ENCODE peak calls at places on chromosomes 11 and 22, in eight cellular contexts. K is GM23248, L is H1, H is colonic mucosa, C is mesenchymal stem cell, Y is HCT116, E is mammary epithelial cell, F is fibroblast of lung. O is an unnamed sample.

GRCh38 chr11:65274734-65275682 is 13.2 kb downstream of the POLA2 start:
- DNase-seq in K (peak), L (no peak), H (peak), C (peak), Y (peak), E (peak), F (peak), O (peak)

GRCh38 chr22:39024923-39025322 is 4.0 kb downstream of the APOBEC3D start:
- DNase-seq in K (no peak), L (no peak), H (no peak), C (no peak), Y (no peak), E (no peak), F (no peak), O (no peak)

GRCh38 chr11:13955971-13956421 is 6.5 kb upstream of the SPON1 start:
- DNase-seq in K (peak), L (peak), H (peak), C (peak), Y (peak), E (no peak), F (peak), O (peak)

GRCh38 chr11:29124436-29124835 is 892.4 kb downstream of the KCNA4 start:
- DNase-seq in K (no peak), L (no peak), H (no peak), C (no peak), Y (no peak), E (no peak), F (peak), O (peak)

GRCh38 chr11:127412722-127413121 is 412.2 kb upstream of the KIRREL3 start:
- DNase-seq in K (no peak), L (no peak), H (no peak), C (no peak), Y (no peak), E (no peak), F (no peak), O (no peak)

GRCh38 chr11:118212781-118213565 is 11.8 kb downstream of the JAML start:
- DNase-seq in K (no peak), L (no peak), H (no peak), C (no peak), Y (no peak), E (no peak), F (no peak), O (no peak)

GRCh38 chr11:57131080-57131790 is 50.5 kb upstream of the LRRC55 start:
- DNase-seq in K (peak), L (peak), H (peak), C (no peak), Y (no peak), E (peak), F (peak), O (no peak)

GRCh38 chr22:24595228-24595627 is 2.4 kb upstream of the LRRC75B start:
- DNase-seq in K (no peak), L (no peak), H (no peak), C (no peak), Y (no peak), E (no peak), F (no peak), O (no peak)

GRCh38 chr11:65366340-65366773 is 11.8 kb downstream of the TIGD3 start:
- DNase-seq in K (peak), L (no peak), H (peak), C (peak), Y (peak), E (peak), F (peak), O (peak)

GRCh38 chr11:59437770-59438169 is 1.5 kb downstream of the OR5A1 start:
- DNase-seq in K (no peak), L (no peak), H (no peak), C (no peak), Y (no peak), E (no peak), F (no peak), O (no peak)

GRCh38 chr11:9089061-9089460 is 2.3 kb downstream of the SCUBE2 start:
- DNase-seq in K (no peak), L (no peak), H (peak), C (no peak), Y (no peak), E (no peak), F (no peak), O (no peak)

GRCh38 chr11:34480339-34480738 is 33.3 kb downstream of the ELF5 start:
- DNase-seq in K (peak), L (no peak), H (no peak), C (no peak), Y (no peak), E (peak), F (peak), O (peak)

GRCh38 chr11:63917685-63918523 is 940 bp upstream of the RCOR2 start:
- DNase-seq in K (peak), L (peak), H (peak), C (peak), Y (peak), E (no peak), F (no peak), O (no peak)

GRCh38 chr11:76759092-76759491 is 24.1 kb upstream of the TSKU start:
- DNase-seq in K (no peak), L (no peak), H (no peak), C (no peak), Y (no peak), E (no peak), F (no peak), O (no peak)

GRCh38 chr11:63915961-63916836 is 765 bp downstream of the RCOR2 start:
- DNase-seq in K (peak), L (peak), H (peak), C (peak), Y (no peak), E (no peak), F (no peak), O (no peak)

GRCh38 chr11:28730336-28730735 is 622.1 kb downstream of the METTL15 start:
- DNase-seq in K (peak), L (no peak), H (no peak), C (no peak), Y (no peak), E (peak), F (peak), O (peak)

GRCh38 chr11:119336744-119337469 is 2.6 kb downstream of the RNF26 start:
- DNase-seq in K (no peak), L (no peak), H (no peak), C (no peak), Y (no peak), E (no peak), F (no peak), O (no peak)

GRCh38 chr22:29477919-29478318 is 2.1 kb upstream of the NEFH start:
- DNase-seq in K (no peak), L (no peak), H (no peak), C (no peak), Y (no peak), E (no peak), F (no peak), O (no peak)

GRCh38 chr22:23452231-23453010 is 127.7 kb downstream of the IGLL1 start:
- DNase-seq in K (no peak), L (no peak), H (no peak), C (no peak), Y (no peak), E (no peak), F (no peak), O (no peak)

DNA sequence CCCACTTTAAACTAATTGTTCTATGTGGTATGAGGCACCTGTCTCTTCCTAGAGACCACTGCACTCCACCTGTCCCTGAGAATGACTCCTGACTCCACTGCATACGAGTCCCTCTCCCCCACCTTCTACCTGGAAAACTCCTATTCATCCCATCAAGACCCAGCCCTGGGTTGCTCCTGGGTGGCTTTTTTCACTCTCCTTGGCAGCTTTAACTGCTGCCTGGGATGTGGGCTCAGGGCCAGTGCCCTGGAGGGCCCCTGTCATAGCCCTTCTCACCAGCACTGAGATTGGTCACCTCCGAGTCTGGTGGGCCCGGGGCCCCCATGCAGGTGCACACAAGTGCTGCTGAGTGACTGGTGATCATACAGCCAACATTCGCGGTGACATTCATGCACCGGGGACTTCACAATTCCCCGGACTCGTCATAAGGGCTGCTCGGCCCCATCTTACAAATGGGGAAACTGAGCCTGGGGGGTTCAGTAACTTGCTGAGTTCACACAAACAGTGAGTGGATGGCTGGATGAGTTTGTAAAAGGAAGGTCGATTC is 25.9 kb upstream of the TOLLIP start:
- DNase-seq in K (no peak), L (no peak), H (no peak), C (no peak), Y (no peak), E (no peak), F (no peak), O (no peak)
- H3K4me3 ChIP-seq in K (peak), L (peak), H (no peak), C (no peak), Y (no peak), E (no peak), F (no peak), O (no peak)

GRCh38 chr11:12112150-12112520 is 1.7 kb downstream of the MICAL2 start:
- DNase-seq in K (no peak), L (no peak), H (no peak), C (no peak), Y (no peak), E (peak), F (no peak), O (no peak)

GRCh38 chr11:12110714-12111481 is 508 bp downstream of the MICAL2 start:
- DNase-seq in K (peak), L (peak), H (peak), C (peak), Y (no peak), E (peak), F (no peak), O (no peak)

GRCh38 chr11:12110201-12110713 is at the start of gene MICAL2:
- DNase-seq in K (peak), L (peak), H (peak), C (peak), Y (peak), E (peak), F (peak), O (peak)

GRCh38 chr11:12112731-12113130 is 2.3 kb downstream of the MICAL2 start:
- DNase-seq in K (no peak), L (no peak), H (no peak), C (no peak), Y (no peak), E (no peak), F (no peak), O (no peak)

DNA sequence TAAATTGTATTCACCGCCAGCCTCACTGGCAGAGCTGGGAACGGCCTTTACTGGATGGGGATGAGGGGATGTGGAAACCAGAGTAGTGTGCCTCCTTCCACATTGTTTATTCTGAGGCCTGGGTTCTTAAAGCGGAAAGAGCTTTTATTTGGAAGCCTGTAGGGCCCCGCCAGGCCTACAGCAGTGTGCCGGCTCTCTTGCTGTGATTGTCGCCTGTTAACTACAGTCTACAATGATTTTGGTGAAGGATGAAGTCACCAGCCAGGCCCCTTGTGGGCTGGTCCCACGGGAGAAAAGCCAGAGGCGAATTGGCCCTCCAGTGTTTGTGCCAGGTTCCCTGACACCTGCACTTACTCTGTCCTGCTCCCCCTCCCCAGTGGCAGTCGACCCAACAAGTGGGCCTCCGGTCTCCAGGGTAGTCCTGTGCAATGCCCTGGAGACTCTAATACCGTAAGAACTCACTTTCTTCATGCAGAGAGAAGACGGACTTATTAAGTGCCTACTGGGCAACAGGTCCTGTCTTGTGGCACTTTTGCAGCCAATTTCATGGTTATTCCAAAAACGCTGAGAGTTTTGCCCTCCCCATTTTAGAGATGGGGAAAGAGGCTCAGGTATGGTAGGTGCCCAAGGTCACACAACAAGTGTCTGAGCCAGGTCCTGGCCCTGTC is 1.2 kb downstream of the MICAL2 start:
- DNase-seq in K (peak), L (no peak), H (no peak), C (peak), Y (no peak), E (peak), F (no peak), O (no peak)
- H3K9ac ChIP-seq in K (peak), L (no peak), H (peak), C (peak), Y (peak), E (peak), F (peak), O (peak)

DNA sequence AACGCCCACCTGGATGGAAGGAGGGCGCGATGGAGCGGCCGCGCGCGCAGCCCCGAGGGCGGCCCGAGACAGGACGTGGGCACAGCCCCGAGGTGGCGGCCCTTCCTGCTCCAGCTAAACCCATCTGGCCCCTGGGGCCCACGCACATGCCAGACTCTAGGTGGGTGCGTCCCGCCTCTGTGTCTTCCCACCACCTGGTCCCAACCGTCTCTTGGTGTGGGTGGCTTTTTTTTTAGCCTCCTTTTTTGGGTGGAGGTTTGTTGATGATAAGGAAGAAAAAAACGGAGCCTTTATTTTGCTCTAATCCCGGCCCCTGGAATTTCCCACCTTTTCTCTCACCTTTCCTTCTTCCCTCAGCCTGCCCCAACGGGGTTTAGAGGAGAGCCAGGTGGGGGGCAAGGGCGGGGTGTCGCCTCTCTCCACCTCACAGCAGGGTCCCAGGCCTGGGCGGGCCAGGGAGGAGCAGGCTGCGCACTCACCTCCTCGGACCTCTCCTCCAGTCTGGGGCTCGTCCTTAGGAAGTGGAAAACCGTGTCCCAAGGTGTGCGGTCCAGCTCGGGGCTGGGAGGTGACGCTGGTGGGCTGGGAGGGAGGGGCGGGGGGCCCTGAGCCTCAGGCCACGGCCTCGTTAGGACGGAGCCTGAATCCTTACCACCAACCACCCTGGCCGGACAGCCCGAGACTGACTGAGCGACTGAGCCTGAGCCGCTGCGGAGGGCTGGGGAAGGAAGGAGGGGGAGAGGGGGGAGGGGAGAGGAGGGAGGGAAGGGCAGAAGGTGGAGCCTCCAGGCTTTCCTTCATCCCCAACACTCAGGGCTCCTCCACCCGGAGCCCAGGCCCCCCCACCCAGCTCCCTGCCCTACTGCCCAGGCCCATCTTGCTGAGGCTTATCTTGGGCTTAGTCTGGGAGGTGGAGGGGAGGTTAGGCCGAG is at the start of gene SOX10:
- DNase-seq in K (no peak), L (peak), H (no peak), C (no peak), Y (no peak), E (no peak), F (no peak), O (no peak)
- H3K27ac ChIP-seq in K (no peak), L (no peak), H (no peak), C (no peak), Y (no peak), E (no peak), F (no peak), O (no peak)

GRCh38 chr11:95923730-95924413 is at the start of gene MTMR2:
- DNase-seq in K (peak), L (peak), H (peak), C (peak), Y (peak), E (peak), F (peak), O (peak)

GRCh38 chr11:95920460-95921105 is 3.3 kb downstream of the MTMR2 start:
- DNase-seq in K (peak), L (no peak), H (no peak), C (peak), Y (no peak), E (no peak), F (no peak), O (no peak)

GRCh38 chr11:95923441-95923729 is 522 bp downstream of the MTMR2 start:
- DNase-seq in K (peak), L (no peak), H (no peak), C (no peak), Y (no peak), E (no peak), F (no peak), O (no peak)

GRCh38 chr11:95922536-95923440 is 1.1 kb downstream of the MTMR2 start:
- DNase-seq in K (peak), L (no peak), H (no peak), C (peak), Y (no peak), E (no peak), F (no peak), O (no peak)

DNA sequence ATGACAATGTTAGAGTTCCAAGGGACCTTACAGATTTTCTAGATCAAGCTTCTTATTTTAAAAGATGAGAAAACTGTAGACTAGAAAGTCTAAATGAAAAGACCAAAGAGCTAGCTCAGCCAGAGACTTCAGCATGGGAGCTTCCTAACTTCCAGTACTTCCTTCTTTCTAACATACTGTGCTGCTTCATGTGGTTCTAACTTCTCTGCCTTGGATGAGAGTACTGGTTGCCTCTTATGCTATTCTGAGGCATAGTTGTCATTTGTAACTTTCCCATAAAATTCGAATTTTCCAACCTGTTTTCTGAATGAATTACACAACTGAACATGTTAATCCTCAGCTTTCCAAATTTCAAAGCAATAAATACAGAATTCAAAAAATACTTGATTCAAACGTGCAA is 1.8 kb downstream of the MTMR2 start:
- DNase-seq in K (no peak), L (no peak), H (no peak), C (peak), Y (no peak), E (no peak), F (no peak), O (no peak)
- H3K4me3 ChIP-seq in K (peak), L (peak), H (no peak), C (no peak), Y (no peak), E (peak), F (peak), O (peak)

DNA sequence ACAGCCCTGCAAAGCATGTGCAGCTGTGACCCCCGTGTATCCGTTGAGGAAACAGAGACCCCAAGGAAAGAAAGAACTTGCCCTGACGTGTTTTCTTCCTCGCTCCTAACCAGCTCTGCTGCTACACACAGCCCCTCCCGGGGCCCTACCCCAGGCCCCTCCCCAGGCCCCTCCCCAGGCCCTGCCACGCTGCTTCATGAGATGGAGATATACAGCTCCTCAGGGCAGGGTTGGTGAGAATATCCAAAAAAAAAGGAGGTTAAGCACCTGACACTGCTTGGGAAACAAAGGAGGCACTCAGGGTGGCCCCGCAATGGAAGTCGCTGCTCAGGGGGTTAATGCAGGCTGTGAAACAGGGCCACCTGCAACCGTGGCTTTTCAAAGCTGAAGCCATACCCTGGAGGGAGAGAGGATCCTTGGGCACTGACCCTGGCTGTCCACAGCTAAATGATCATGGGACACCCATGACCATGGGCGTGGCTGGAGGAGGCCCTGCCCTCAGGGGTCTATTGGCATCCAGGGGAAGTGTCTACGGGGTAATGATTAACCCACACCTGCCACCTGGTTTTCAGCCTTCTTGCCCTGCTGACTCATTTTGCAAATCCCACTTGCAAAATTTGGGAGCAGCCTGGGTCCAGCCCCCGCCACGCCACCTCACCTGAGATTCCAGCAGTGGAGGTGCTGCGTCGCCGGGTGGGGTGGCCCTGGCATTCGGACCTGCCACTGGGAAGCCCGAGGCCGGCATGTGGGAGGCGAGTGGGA is 112.1 kb upstream of the ANO1 start:
- DNase-seq in K (no peak), L (no peak), H (peak), C (no peak), Y (no peak), E (no peak), F (no peak), O (no peak)
- H3K9ac ChIP-seq in K (no peak), L (peak), H (no peak), C (no peak), Y (no peak), E (no peak), F (no peak), O (no peak)

GRCh38 chr22:31248138-31248745 is 36.1 kb downstream of the LIMK2 start:
- DNase-seq in K (peak), L (peak), H (peak), C (peak), Y (no peak), E (peak), F (peak), O (peak)

GRCh38 chr22:31244943-31245451 is 32.9 kb downstream of the LIMK2 start:
- DNase-seq in K (no peak), L (no peak), H (no peak), C (no peak), Y (no peak), E (no peak), F (peak), O (no peak)

GRCh38 chr22:31246687-31247086 is 34.6 kb downstream of the LIMK2 start:
- DNase-seq in K (no peak), L (no peak), H (no peak), C (no peak), Y (no peak), E (no peak), F (no peak), O (no peak)

GRCh38 chr22:31248965-31249940 is 37.2 kb downstream of the LIMK2 start:
- DNase-seq in K (no peak), L (no peak), H (no peak), C (no peak), Y (no peak), E (peak), F (peak), O (peak)

GRCh38 chr22:31247726-31248125 is 35.6 kb downstream of the LIMK2 start:
- DNase-seq in K (no peak), L (no peak), H (no peak), C (no peak), Y (no peak), E (no peak), F (no peak), O (no peak)
- H3K27ac ChIP-seq in K (no peak), L (no peak), H (no peak), C (peak), Y (no peak), E (no peak), F (no peak), O (peak)